ENCODE peak calls at places on chromosomes 13 and 19, in five cellular contexts. M is naive thymus-derived CD4-positive, alpha-beta T cell; J is A549; E is heart right ventricle; D is fibroblast of lung. S is an unnamed sample. For H3K4me1 and H3K9me3, the result is how much of the 10 kb centered on the place peaks cover.

GRCh38 chr13:111338841-111339240 is 18.4 kb downstream of the TEX29 start:
- DNase-seq in M (no peak), J (no peak), E (peak), D (no peak), S (no peak)

GRCh38 chr19:4524808-4525562 is 6.7 kb upstream of the PLIN4 start:
- DNase-seq in M (peak), J (peak), E (peak), D (peak), S (peak)

GRCh38 chr13:93818345-93818744 is 591.7 kb downstream of the GPC6 start:
- DNase-seq in M (no peak), J (no peak), E (no peak), D (no peak), S (no peak)

GRCh38 chr13:92829930-92830329 is 396.7 kb upstream of the GPC6 start:
- DNase-seq in M (no peak), J (no peak), E (no peak), D (peak), S (no peak)

GRCh38 chr13:35961461-35962220 is 169.5 kb downstream of the DCLK1 start:
- DNase-seq in M (no peak), J (no peak), E (no peak), D (peak), S (no peak)

GRCh38 chr13:23504188-23504587 is 66.0 kb upstream of the TNFRSF19 start:
- DNase-seq in M (no peak), J (no peak), E (no peak), D (no peak), S (no peak)

GRCh38 chr13:101709952-101710351 is 257.5 kb downstream of the ITGBL1 start:
- DNase-seq in M (no peak), J (peak), E (no peak), D (no peak), S (no peak)

GRCh38 chr13:75355609-75356008 is 126.4 kb downstream of the TBC1D4 start:
- DNase-seq in M (no peak), J (no peak), E (no peak), D (no peak), S (no peak)

GRCh38 chr19:55657004-55657747 is 2.3 kb downstream of the U2AF2 start:
- DNase-seq in M (no peak), J (no peak), E (no peak), D (no peak), S (peak)

GRCh38 chr13:32917504-32917903 is 98.7 kb upstream of the KL start:
- DNase-seq in M (no peak), J (no peak), E (no peak), D (no peak), S (no peak)

GRCh38 chr19:35742121-35742724 is at the start of gene IGFLR1:
- DNase-seq in M (peak), J (no peak), E (no peak), D (no peak), S (peak)

GRCh38 chr13:91133941-91134772 is 213.3 kb upstream of the MIR17HG start:
- DNase-seq in M (peak), J (peak), E (peak), D (peak), S (no peak)

GRCh38 chr13:22375151-22375550 is 704.3 kb downstream of the FGF9 start:
- DNase-seq in M (no peak), J (no peak), E (no peak), D (no peak), S (no peak)

GRCh38 chr19:1746401-1747284 is 6.7 kb upstream of the ONECUT3 start:
- DNase-seq in M (no peak), J (peak), E (no peak), D (no peak), S (no peak)

GRCh38 chr13:84760956-84761355 is 878.7 kb upstream of the SLITRK1 start:
- DNase-seq in M (no peak), J (no peak), E (no peak), D (no peak), S (no peak)

GRCh38 chr19:33437351-33438015 is 64.0 kb downstream of the CEBPG start:
- DNase-seq in M (no peak), J (no peak), E (no peak), D (no peak), S (peak)

GRCh38 chr19:35712910-35713845 is 4.6 kb upstream of the KMT2B start:
- DNase-seq in M (peak), J (no peak), E (no peak), D (no peak), S (no peak)

GRCh38 chr19:2032296-2032941 is 16.9 kb upstream of the BTBD2 start:
- DNase-seq in M (no peak), J (peak), E (peak), D (peak), S (peak)

GRCh38 chr13:24274452-24274971 is 34.9 kb upstream of the C1QTNF9 start:
- DNase-seq in M (no peak), J (no peak), E (peak), D (peak), S (no peak)

GRCh38 chr19:39413269-39413902 is 917 bp downstream of the PLEKHG2 start:
- DNase-seq in M (no peak), J (peak), E (peak), D (peak), S (peak)

GRCh38 chr13:52925775-52926285 is 77.4 kb upstream of the PCDH8 start:
- DNase-seq in M (no peak), J (no peak), E (no peak), D (no peak), S (no peak)

GRCh38 chr13:64633948-64634347 is 2596.2 kb downstream of the PCDH9 start:
- DNase-seq in M (no peak), J (no peak), E (no peak), D (no peak), S (no peak)

GRCh38 chr13:106145997-106146864 is 389.2 kb downstream of the EFNB2 start:
- DNase-seq in M (no peak), J (no peak), E (no peak), D (no peak), S (peak)

GRCh38 chr13:68199271-68199670 is 969.1 kb upstream of the PCDH9 start:
- DNase-seq in M (no peak), J (no peak), E (no peak), D (no peak), S (no peak)

GRCh38 chr13:20127563-20128458 is 33.0 kb downstream of the GJA3 start:
- DNase-seq in M (peak), J (peak), E (peak), D (peak), S (peak)

GRCh38 chr19:21410166-21410565 is 13.2 kb downstream of the ZNF493 start:
- DNase-seq in M (no peak), J (no peak), E (no peak), D (no peak), S (no peak)

GRCh38 chr13:87736849-87737400 is 65.8 kb downstream of the SLITRK5 start:
- DNase-seq in M (no peak), J (no peak), E (no peak), D (peak), S (no peak)

GRCh38 chr19:28508666-28509065 is 704.3 kb downstream of the UQCRFS1 start:
- DNase-seq in M (no peak), J (no peak), E (no peak), D (no peak), S (no peak)

GRCh38 chr13:77521194-77521593 is 14.3 kb upstream of the SCEL start:
- DNase-seq in M (no peak), J (peak), E (no peak), D (no peak), S (no peak)

GRCh38 chr19:28948531-28948930 is 264.4 kb downstream of the UQCRFS1 start:
- DNase-seq in M (no peak), J (no peak), E (no peak), D (no peak), S (no peak)

GRCh38 chr19:47598407-47599349 is 10.3 kb upstream of the BICRA start:
- DNase-seq in M (no peak), J (peak), E (peak), D (peak), S (peak)

GRCh38 chr19:46492841-46493235 is 2.8 kb downstream of the PNMA8B start:
- DNase-seq in M (no peak), J (no peak), E (no peak), D (no peak), S (no peak)

GRCh38 chr19:42201489-42202289 is 15.8 kb downstream of the DEDD2 start:
- DNase-seq in M (peak), J (no peak), E (no peak), D (no peak), S (peak)
- H3K27ac ChIP-seq in M (peak), J (no peak), E (peak), D (no peak), S (peak)

GRCh38 chr19:17108453-17108784 is 32.8 kb downstream of the MYO9B start:
- DNase-seq in M (no peak), J (no peak), E (no peak), D (peak), S (no peak)
- H3K4me1 ChIP-seq in M (under half), J (under half), E (under half), D (under half), S (half or more)

GRCh38 chr19:12208221-12208620 is 45.3 kb downstream of the ZNF136 start:
- DNase-seq in M (no peak), J (no peak), E (no peak), D (no peak), S (no peak)
- H3K9me3 ChIP-seq in M (under half), J (under half), E (under half), D (under half), S (half or more)

GRCh38 chr19:14425696-14426138 is 6.6 kb upstream of the DDX39A start:
- DNase-seq in M (no peak), J (no peak), E (no peak), D (peak), S (no peak)
- H3K27ac ChIP-seq in M (no peak), J (no peak), E (no peak), D (no peak), S (no peak)